ENCODE peak calls at places on chromosomes 3 and 15, in four cellular contexts. I is psoas muscle, K is astrocyte, F is caudate nucleus. O is an unnamed sample.

GRCh38 chr15:58566029-58566428 is 134.2 kb downstream of the LIPC start:
- DNase-seq in F (no peak), I (no peak), K (no peak), O (no peak)

GRCh38 chr15:39774688-39775267 is 7.9 kb downstream of the FSIP1 start:
- DNase-seq in F (no peak), I (no peak), K (no peak), O (no peak)

GRCh38 chr15:74651251-74651741 is 35.7 kb downstream of the CLK3 start:
- DNase-seq in I (no peak), K (peak), F (no peak), O (no peak)

GRCh38 chr3:153166206-153166605 is 4.2 kb downstream of the RAP2B start:
- DNase-seq in F (no peak), I (no peak), K (peak), O (no peak)

GRCh38 chr15:34851751-34852150 is 56.4 kb upstream of the ACTC1 start:
- DNase-seq in K (no peak), I (no peak), F (no peak), O (no peak)

GRCh38 chr3:188205992-188206416 is 52.0 kb downstream of the LPP start:
- DNase-seq in F (no peak), I (no peak), K (no peak), O (no peak)

GRCh38 chr15:79091204-79091867 is 756 bp upstream of the RASGRF1 start:
- DNase-seq in I (no peak), F (peak), K (no peak), O (peak)

GRCh38 chr3:191397771-191398170 is 63.2 kb upstream of the PYDC2 start:
- DNase-seq in I (no peak), F (no peak), K (peak), O (no peak)

GRCh38 chr15:49863431-49864205 is 242.8 kb downstream of the DTWD1 start:
- DNase-seq in K (peak), I (no peak), F (no peak), O (no peak)

GRCh38 chr3:154971771-154972326 is 108.3 kb upstream of the MME start:
- DNase-seq in F (no peak), I (no peak), K (peak), O (no peak)

GRCh38 chr3:156675744-156676466 is 1.5 kb downstream of the TIPARP start:
- DNase-seq in F (no peak), I (peak), K (peak), O (no peak)

GRCh38 chr3:38662544-38662943 is 13.1 kb upstream of the SCN5A start:
- DNase-seq in K (no peak), I (no peak), F (no peak), O (no peak)

GRCh38 chr3:105745046-105745445 is 123.8 kb downstream of the CBLB start:
- DNase-seq in I (no peak), F (no peak), K (no peak), O (no peak)

GRCh38 chr15:78421241-78421994 is 16.6 kb upstream of the IREB2 start:
- DNase-seq in F (no peak), I (no peak), K (no peak), O (no peak)

GRCh38 chr15:92655178-92655995 is at the start of gene FAM174B:
- DNase-seq in F (no peak), K (peak), I (peak), O (no peak)

GRCh38 chr3:59573911-59574310 is 524.1 kb upstream of the CFAP20DC start:
- DNase-seq in I (peak), F (peak), K (peak), O (peak)

GRCh38 chr3:177263615-177264365 is 66.5 kb upstream of the TBL1XR1 start:
- DNase-seq in F (no peak), K (peak), I (no peak), O (no peak)

GRCh38 chr3:53174346-53175250 is 13.6 kb downstream of the PRKCD start:
- DNase-seq in K (no peak), I (no peak), F (no peak), O (no peak)

GRCh38 chr15:74808073-74808839 is 4.4 kb upstream of the LMAN1L start:
- DNase-seq in I (no peak), F (no peak), K (no peak), O (no peak)

GRCh38 chr3:124676236-124676635 is 54.0 kb upstream of the UMPS start:
- DNase-seq in I (peak), K (peak), F (no peak), O (no peak)

GRCh38 chr3:155772801-155773200 is 27.9 kb upstream of the PLCH1 start:
- DNase-seq in K (no peak), F (no peak), I (no peak), O (no peak)

GRCh38 chr3:147518465-147518864 is 109.3 kb downstream of the ZIC1 start:
- DNase-seq in K (no peak), F (no peak), I (no peak), O (no peak)

GRCh38 chr3:126936853-126937395 is 46.0 kb upstream of the PLXNA1 start:
- DNase-seq in I (no peak), F (no peak), K (no peak), O (no peak)

GRCh38 chr3:142447308-142447851 is 457 bp downstream of the XRN1 start:
- DNase-seq in I (peak), F (peak), K (peak), O (peak)

GRCh38 chr15:31391687-31392671 is 65.3 kb downstream of the KLF13 start:
- DNase-seq in K (peak), F (no peak), I (peak), O (no peak)

GRCh38 chr15:64381000-64381751 is at the start of gene PCLAF:
- DNase-seq in I (peak), F (peak), K (peak), O (peak)

GRCh38 chr15:93520206-93520605 is 431.2 kb upstream of the RGMA start:
- DNase-seq in K (no peak), I (peak), F (no peak), O (no peak)

GRCh38 chr15:66588537-66588936 is 22.7 kb upstream of the LCTL start:
- DNase-seq in K (no peak), I (no peak), F (no peak), O (no peak)

GRCh38 chr3:11835028-11835639 is 11.6 kb downstream of the TAMM41 start:
- DNase-seq in I (no peak), K (peak), F (no peak), O (no peak)

GRCh38 chr15:99707481-99708270 is 25.6 kb downstream of the LYSMD4 start:
- DNase-seq in K (peak), I (no peak), F (no peak), O (no peak)

GRCh38 chr3:194875581-194876402 is 190.1 kb downstream of the FAM43A start:
- DNase-seq in I (no peak), F (no peak), K (no peak), O (no peak)

GRCh38 chr3:111691293-111691909 is 96.3 kb upstream of the ZBED2 start:
- DNase-seq in F (no peak), K (peak), I (no peak), O (no peak)

GRCh38 chr3:9280477-9281219 is 31.2 kb upstream of the SRGAP3 start:
- DNase-seq in K (peak), I (no peak), F (no peak), O (no peak)

GRCh38 chr3:131402391-131403039 is 20.9 kb downstream of the NUDT16 start:
- DNase-seq in I (no peak), F (peak), K (peak), O (peak)

GRCh38 chr3:37383323-37383722 is 208.9 kb upstream of the LRRFIP2 start:
- DNase-seq in F (no peak), K (no peak), I (no peak), O (no peak)

O was measured in anterior cingulate cortex.